ENCODE peak calls at places on chromosomes 5 and 9, in ten cellular contexts. L is naive thymus-derived CD4-positive, alpha-beta T cell; R is epithelial cell of esophagus; F is AG10803; J is skeletal muscle cell; I is endodermal cell; E is ovary; P is psoas muscle; D is AG04450; W is astrocyte of the spinal cord. U is an unnamed sample.

GRCh38 chr9:117547321-117547720 is 132.5 kb upstream of the ASTN2 start:
- DNase-seq in L (no peak), R (no peak), F (no peak), J (no peak), I (no peak), E (no peak), P (no peak), D (no peak), W (no peak), U (no peak)

GRCh38 chr5:151319334-151319733 is 15.8 kb upstream of the SLC36A3 start:
- DNase-seq in L (no peak), R (peak), F (peak), J (peak), I (peak), E (peak), P (peak), D (no peak), W (peak), U (no peak)

GRCh38 chr9:14326264-14326826 is 12.4 kb upstream of the NFIB start:
- DNase-seq in L (no peak), R (peak), F (peak), J (peak), I (no peak), E (no peak), P (no peak), D (no peak), W (peak), U (no peak)

GRCh38 chr9:19470567-19470966 is 61.8 kb downstream of the ACER2 start:
- DNase-seq in L (no peak), R (no peak), F (peak), J (no peak), I (peak), E (no peak), P (no peak), D (no peak), W (no peak), U (no peak)

GRCh38 chr9:6787793-6788174 is 30.0 kb downstream of the KDM4C start:
- DNase-seq in L (no peak), R (no peak), F (no peak), J (no peak), I (no peak), E (no peak), P (no peak), D (no peak), W (no peak), U (no peak)

GRCh38 chr9:133108794-133109641 is 12.0 kb downstream of the RALGDS start:
- DNase-seq in L (no peak), R (no peak), F (no peak), J (no peak), I (no peak), E (peak), P (peak), D (no peak), W (no peak), U (peak)

GRCh38 chr9:34275811-34276210 is 53.3 kb downstream of the KIF24 start:
- DNase-seq in L (no peak), R (no peak), F (no peak), J (no peak), I (no peak), E (no peak), P (no peak), D (no peak), W (no peak), U (no peak)

GRCh38 chr5:126594676-126595485 is at the start of gene ALDH7A1:
- DNase-seq in L (peak), R (peak), F (peak), J (peak), I (peak), E (peak), P (peak), D (peak), W (peak), U (peak)

GRCh38 chr5:54870251-54870650 is 115.1 kb downstream of the ESM1 start:
- DNase-seq in L (no peak), R (no peak), F (no peak), J (no peak), I (no peak), E (no peak), P (no peak), D (no peak), W (no peak), U (no peak)

GRCh38 chr9:2781336-2781735 is 62.6 kb downstream of the PUM3 start:
- DNase-seq in L (no peak), R (no peak), F (peak), J (no peak), I (no peak), E (no peak), P (no peak), D (no peak), W (no peak), U (no peak)

GRCh38 chr5:177519463-177520235 is 2.9 kb upstream of the DDX41 start:
- DNase-seq in L (no peak), R (no peak), F (no peak), J (no peak), I (no peak), E (no peak), P (peak), D (no peak), W (no peak), U (no peak)

GRCh38 chr5:17895296-17896058 is 261.2 kb downstream of the TAF11L14 start:
- DNase-seq in L (no peak), R (peak), F (no peak), J (no peak), I (no peak), E (no peak), P (no peak), D (no peak), W (no peak), U (no peak)

GRCh38 chr9:136627703-136628102 is 35.0 kb upstream of the EGFL7 start:
- DNase-seq in L (no peak), R (no peak), F (no peak), J (no peak), I (no peak), E (no peak), P (no peak), D (no peak), W (no peak), U (no peak)

GRCh38 chr9:122808141-122808540 is 8.2 kb downstream of the OR1K1 start:
- DNase-seq in L (no peak), R (no peak), F (no peak), J (no peak), I (no peak), E (no peak), P (no peak), D (no peak), W (no peak), U (no peak)

GRCh38 chr9:84929068-84929467 is 259.5 kb downstream of the NTRK2 start:
- DNase-seq in L (no peak), R (no peak), F (no peak), J (no peak), I (no peak), E (no peak), P (no peak), D (no peak), W (no peak), U (no peak)

GRCh38 chr9:80522465-80522864 is 950.7 kb downstream of the TLE4 start:
- DNase-seq in L (no peak), R (no peak), F (no peak), J (no peak), I (no peak), E (no peak), P (no peak), D (no peak), W (no peak), U (no peak)

GRCh38 chr9:21674894-21675293 is 127.5 kb upstream of the MTAP start:
- DNase-seq in L (no peak), R (peak), F (no peak), J (no peak), I (no peak), E (no peak), P (no peak), D (no peak), W (peak), U (no peak)

GRCh38 chr5:174413520-174414314 is 310.7 kb upstream of the MSX2 start:
- DNase-seq in L (no peak), R (no peak), F (peak), J (peak), I (no peak), E (no peak), P (no peak), D (peak), W (peak), U (no peak)

GRCh38 chr5:139654875-139655491 is 6.8 kb downstream of the CXXC5 start:
- DNase-seq in L (no peak), R (no peak), F (no peak), J (no peak), I (no peak), E (no peak), P (no peak), D (no peak), W (no peak), U (no peak)

GRCh38 chr5:140382866-140383265 is 18.8 kb upstream of the ANKHD1 start:
- DNase-seq in L (no peak), R (no peak), F (no peak), J (no peak), I (no peak), E (no peak), P (no peak), D (no peak), W (no peak), U (no peak)

GRCh38 chr9:34428325-34428958 is 29.9 kb downstream of the FAM219A start:
- DNase-seq in L (no peak), R (no peak), F (no peak), J (no peak), I (no peak), E (no peak), P (no peak), D (no peak), W (peak), U (no peak)

GRCh38 chr9:77952641-77953341 is 78.8 kb downstream of the GNAQ start:
- DNase-seq in L (no peak), R (peak), F (peak), J (no peak), I (no peak), E (no peak), P (no peak), D (no peak), W (peak), U (no peak)

GRCh38 chr5:91024160-91024559 is 359.0 kb downstream of the ARRDC3 start:
- DNase-seq in L (no peak), R (no peak), F (no peak), J (no peak), I (no peak), E (no peak), P (no peak), D (no peak), W (no peak), U (no peak)

GRCh38 chr5:158658439-158659230 is 441.1 kb downstream of the EBF1 start:
- DNase-seq in L (no peak), R (peak), F (peak), J (no peak), I (peak), E (no peak), P (no peak), D (no peak), W (peak), U (no peak)

GRCh38 chr9:129834489-129835127 is 467 bp downstream of the C9orf78 start:
- DNase-seq in L (peak), R (no peak), F (no peak), J (no peak), I (no peak), E (no peak), P (no peak), D (no peak), W (peak), U (no peak)

GRCh38 chr5:82307431-82307830 is 29.3 kb upstream of the RPS23 start:
- DNase-seq in L (no peak), R (no peak), F (peak), J (no peak), I (no peak), E (no peak), P (no peak), D (no peak), W (peak), U (no peak)

GRCh38 chr5:34550255-34550654 is 105.9 kb upstream of the RAI14 start:
- DNase-seq in L (no peak), R (no peak), F (peak), J (no peak), I (no peak), E (no peak), P (no peak), D (no peak), W (no peak), U (no peak)

GRCh38 chr5:135551593-135552447 is 16.1 kb upstream of the NEUROG1 start:
- DNase-seq in L (peak), R (peak), F (peak), J (peak), I (peak), E (peak), P (peak), D (peak), W (peak), U (peak)

GRCh38 chr9:83334320-83334719 is 203.9 kb downstream of the FRMD3 start:
- DNase-seq in L (peak), R (peak), F (peak), J (peak), I (peak), E (peak), P (peak), D (peak), W (peak), U (peak)

GRCh38 chr5:59390074-59390659 is 503.4 kb downstream of the PDE4D start:
- DNase-seq in L (peak), R (peak), F (peak), J (no peak), I (no peak), E (no peak), P (no peak), D (no peak), W (peak), U (no peak)

GRCh38 chr9:27799326-27799725 is 226.0 kb upstream of the C9orf72 start:
- DNase-seq in L (no peak), R (peak), F (no peak), J (no peak), I (no peak), E (no peak), P (no peak), D (no peak), W (no peak), U (no peak)

DNA sequence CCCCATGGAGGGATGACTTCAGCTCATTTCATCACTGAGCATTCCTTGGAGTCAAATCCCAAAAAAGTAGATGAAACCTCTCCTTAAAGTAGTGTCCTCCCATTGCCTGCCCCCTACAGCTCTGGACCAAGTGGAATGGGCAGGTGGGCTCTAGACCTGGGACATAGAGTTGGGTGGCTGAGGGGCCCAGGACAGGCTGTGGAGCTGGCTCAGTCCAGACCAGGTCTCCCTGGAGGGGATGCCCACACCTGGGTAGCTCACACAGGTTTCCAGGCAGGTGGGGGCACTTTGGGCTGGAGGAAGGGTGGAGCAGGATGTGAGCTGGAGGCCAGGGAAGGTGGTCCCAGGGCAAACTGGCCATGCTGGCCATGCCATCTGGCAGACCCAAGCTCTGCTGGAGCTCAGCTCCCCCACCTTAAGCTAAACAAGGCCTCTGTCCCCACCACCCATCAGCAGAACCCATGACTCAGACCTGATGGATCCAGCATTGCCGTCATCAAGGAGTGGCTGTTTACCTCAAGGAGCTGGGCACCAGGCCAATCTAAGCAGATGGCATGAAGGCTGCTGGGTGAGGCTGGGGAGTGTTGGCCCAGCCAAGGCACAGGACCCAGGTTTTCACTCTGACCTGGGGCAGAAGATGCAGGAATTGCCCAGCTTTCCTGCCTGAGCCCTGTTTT is 6.2 kb upstream of the SPINK4 start:
- DNase-seq in L (no peak), R (peak), F (peak), J (peak), I (no peak), E (no peak), P (no peak), D (peak), W (peak), U (peak)
- H3K4me3 ChIP-seq in L (no peak), R (no peak), F (no peak), J (no peak), I (no peak), E (no peak), P (no peak), D (no peak), W (no peak), U (no peak)

GRCh38 chr5:2502970-2503594 is 248.4 kb downstream of the IRX2 start:
- DNase-seq in L (no peak), R (no peak), F (no peak), J (no peak), I (no peak), E (no peak), P (no peak), D (no peak), W (no peak), U (no peak)

GRCh38 chr5:2496126-2496525 is 255.4 kb downstream of the IRX2 start:
- DNase-seq in L (no peak), R (no peak), F (no peak), J (no peak), I (no peak), E (no peak), P (no peak), D (no peak), W (no peak), U (no peak)

GRCh38 chr5:2505217-2505616 is 246.3 kb downstream of the IRX2 start:
- DNase-seq in L (no peak), R (no peak), F (no peak), J (no peak), I (no peak), E (no peak), P (no peak), D (no peak), W (no peak), U (no peak)

DNA sequence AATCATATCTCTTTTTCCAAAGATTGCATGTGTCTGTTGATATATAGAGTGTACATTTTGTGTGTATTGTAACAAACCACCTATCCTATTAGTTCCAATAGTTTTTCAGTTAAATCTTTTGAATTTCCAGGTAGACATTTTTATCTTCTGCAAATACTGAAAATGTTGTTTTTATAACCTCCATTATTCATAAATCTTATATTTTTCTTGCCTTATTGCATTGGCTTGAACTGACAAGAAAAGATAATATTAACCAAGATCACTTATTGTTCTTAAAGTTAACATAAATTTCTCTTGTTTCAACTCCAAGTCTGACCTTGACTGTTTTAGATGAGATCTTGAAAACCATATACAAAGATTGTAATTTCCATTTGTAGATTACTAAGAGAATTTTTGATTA is 251.6 kb downstream of the IRX2 start:
- DNase-seq in L (no peak), R (no peak), F (no peak), J (no peak), I (no peak), E (no peak), P (no peak), D (no peak), W (no peak), U (no peak)
- H3K4me3 ChIP-seq in L (no peak), R (no peak), F (no peak), J (no peak), I (no peak), E (no peak), P (no peak), D (no peak), W (no peak), U (no peak)

GRCh38 chr5:95621839-95622629 is 2.1 kb downstream of the GPR150 start:
- DNase-seq in L (peak), R (no peak), F (no peak), J (no peak), I (no peak), E (no peak), P (no peak), D (no peak), W (no peak), U (no peak)

GRCh38 chr5:95619096-95619495 is 791 bp upstream of the GPR150 start:
- DNase-seq in L (no peak), R (no peak), F (no peak), J (no peak), I (no peak), E (no peak), P (no peak), D (no peak), W (no peak), U (no peak)

GRCh38 chr5:95620030-95620869 is at the start of gene GPR150:
- DNase-seq in L (peak), R (peak), F (peak), J (no peak), I (peak), E (no peak), P (peak), D (no peak), W (peak), U (peak)

GRCh38 chr5:95620870-95621838 is 1.3 kb downstream of the GPR150 start:
- DNase-seq in L (peak), R (peak), F (peak), J (no peak), I (peak), E (no peak), P (peak), D (no peak), W (no peak), U (peak)

DNA sequence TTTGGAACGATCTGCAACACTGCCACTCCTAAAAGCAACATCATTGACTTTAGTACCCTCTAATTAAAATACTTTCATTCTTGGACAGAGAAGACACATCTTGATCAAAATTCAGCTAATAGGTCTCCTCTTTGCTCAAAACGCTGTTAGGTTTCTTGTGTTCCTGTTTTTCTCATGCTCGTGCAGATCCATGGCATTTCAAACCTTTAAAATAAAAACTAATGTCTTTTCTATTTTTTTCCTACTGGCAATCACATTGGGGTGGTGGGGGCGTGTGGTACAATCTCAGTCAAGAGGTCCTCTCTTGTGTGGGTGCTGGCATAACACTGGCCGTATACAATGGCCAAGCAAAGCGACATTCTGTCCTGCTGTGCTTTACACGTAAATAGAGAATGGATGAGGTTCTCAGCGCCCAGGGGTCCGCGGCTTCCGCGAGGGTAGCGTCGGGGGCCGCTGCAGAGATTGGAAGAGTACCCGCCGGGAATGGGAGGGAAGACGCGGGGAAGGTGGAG is 313 bp upstream of the GPR150 start:
- DNase-seq in L (no peak), R (no peak), F (no peak), J (no peak), I (peak), E (no peak), P (no peak), D (no peak), W (no peak), U (no peak)
- H3K4me3 ChIP-seq in L (peak), R (peak), F (peak), J (peak), I (peak), E (peak), P (peak), D (peak), W (peak), U (peak)

DNA sequence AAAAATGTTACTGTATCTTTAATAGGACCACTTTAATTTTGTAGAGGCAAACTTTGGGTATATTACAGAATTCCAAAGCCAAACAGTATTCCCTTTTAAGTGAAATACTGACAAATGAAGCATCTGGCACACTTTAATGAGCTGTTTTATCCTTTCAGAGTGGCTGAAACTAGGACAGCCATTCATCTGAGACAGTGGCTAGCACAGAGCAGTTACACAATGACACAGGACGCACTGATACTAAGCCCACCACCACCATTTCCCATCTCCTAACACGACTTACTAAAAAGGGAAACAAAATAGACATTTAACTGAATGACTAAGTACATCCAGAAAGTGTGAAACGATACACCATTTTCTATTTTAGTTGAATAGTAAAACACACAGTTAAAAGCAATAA is 120.4 kb upstream of the RETREG1 start:
- DNase-seq in L (no peak), R (no peak), F (no peak), J (no peak), I (no peak), E (no peak), P (no peak), D (no peak), W (no peak), U (no peak)
- H3K4me3 ChIP-seq in L (no peak), R (no peak), F (no peak), J (no peak), I (peak), E (no peak), P (no peak), D (no peak), W (no peak), U (no peak)

U was measured in lower lobe of right lung.